ENCODE peak calls at places on chromosomes 6 and 20, in six cellular contexts. One of them, this sample, is unnamed.

GRCh38 chr20:45792513-45793118 is 862 bp downstream of the DNTTIP1 start:
- DNase-seq in SK-N-SH: no peak
- DNase-seq in H1: no peak
- DNase-seq in K562: no peak
- DNase-seq in A549: no peak
- DNase-seq in GM12878: no peak
- DNase-seq in this sample: no peak

GRCh38 chr6:31614075-31614619 is 887 bp upstream of the AIF1 start:
- DNase-seq in SK-N-SH: no peak
- DNase-seq in A549: no peak
- DNase-seq in K562: no peak
- DNase-seq in GM12878: peak; percentile 57
- DNase-seq in H1: no peak
- DNase-seq in this sample: peak; percentile 44

GRCh38 chr6:152859225-152859624 is 108.6 kb downstream of the VIP start:
- DNase-seq in H1: no peak
- DNase-seq in GM12878: no peak
- DNase-seq in K562: no peak
- DNase-seq in A549: no peak
- DNase-seq in SK-N-SH: no peak
- DNase-seq in this sample: no peak

GRCh38 chr6:169902604-169903003 is 151.2 kb downstream of the ERMARD start:
- DNase-seq in GM12878: no peak
- DNase-seq in A549: no peak
- DNase-seq in H1: no peak
- DNase-seq in K562: no peak
- DNase-seq in SK-N-SH: no peak
- DNase-seq in this sample: no peak

GRCh38 chr6:15441215-15441868 is 195.5 kb downstream of the JARID2 start:
- DNase-seq in K562: peak; percentile 50
- DNase-seq in A549: peak; percentile 40
- DNase-seq in SK-N-SH: peak; percentile 70
- DNase-seq in H1: no peak
- DNase-seq in GM12878: no peak
- DNase-seq in this sample: peak; percentile 65

GRCh38 chr6:9862603-9863167 is 552.2 kb downstream of the TFAP2A start:
- DNase-seq in K562: no peak
- DNase-seq in SK-N-SH: no peak
- DNase-seq in H1: no peak
- DNase-seq in GM12878: no peak
- DNase-seq in A549: no peak
- DNase-seq in this sample: no peak

GRCh38 chr20:561437-562231 is 18.0 kb upstream of the CSNK2A1 start:
- DNase-seq in SK-N-SH: peak; percentile 83
- DNase-seq in GM12878: no peak
- DNase-seq in K562: peak; percentile 51
- DNase-seq in A549: peak; percentile 80
- DNase-seq in H1: no peak
- DNase-seq in this sample: peak; percentile 86

GRCh38 chr20:64229537-64230061 is 25.9 kb upstream of the PCMTD2 start:
- DNase-seq in H1: no peak
- DNase-seq in GM12878: no peak
- DNase-seq in SK-N-SH: no peak
- DNase-seq in K562: no peak
- DNase-seq in A549: no peak
- DNase-seq in this sample: no peak

GRCh38 chr20:4324611-4325238 is 309.4 kb upstream of the RNF24 start:
- DNase-seq in K562: no peak
- DNase-seq in SK-N-SH: no peak
- DNase-seq in A549: no peak
- DNase-seq in GM12878: no peak
- DNase-seq in H1: no peak
- DNase-seq in this sample: no peak

GRCh38 chr6:143745160-143746133 is 67.7 kb downstream of the PHACTR2 start:
- DNase-seq in GM12878: no peak
- DNase-seq in A549: peak; percentile 88
- DNase-seq in SK-N-SH: peak; percentile 19
- DNase-seq in K562: no peak
- DNase-seq in H1: no peak
- DNase-seq in this sample: peak; percentile 100

GRCh38 chr6:99822741-99823512 is 171.1 kb downstream of the MCHR2 start:
- DNase-seq in GM12878: no peak
- DNase-seq in SK-N-SH: peak; percentile 51
- DNase-seq in K562: peak; percentile 25
- DNase-seq in A549: peak; percentile 55
- DNase-seq in H1: no peak
- DNase-seq in this sample: peak; percentile 64

GRCh38 chr6:6332873-6333272 is 12.4 kb upstream of the F13A1 start:
- DNase-seq in A549: no peak
- DNase-seq in GM12878: peak; percentile 76
- DNase-seq in H1: no peak
- DNase-seq in SK-N-SH: no peak
- DNase-seq in K562: no peak
- DNase-seq in this sample: no peak

GRCh38 chr6:110511401-110511800 is 35.0 kb upstream of the SLC22A16 start:
- DNase-seq in GM12878: no peak
- DNase-seq in A549: no peak
- DNase-seq in SK-N-SH: no peak
- DNase-seq in H1: peak; percentile 84
- DNase-seq in K562: no peak
- DNase-seq in this sample: no peak

GRCh38 chr6:111721677-111722219 is 116.1 kb upstream of the TRAF3IP2 start:
- DNase-seq in A549: peak; percentile 20
- DNase-seq in H1: no peak
- DNase-seq in K562: peak; percentile 64
- DNase-seq in SK-N-SH: peak; percentile 43
- DNase-seq in GM12878: no peak
- DNase-seq in this sample: peak; percentile 24

GRCh38 chr6:161067749-161068148 is 76.2 kb downstream of the MAP3K4 start:
- DNase-seq in GM12878: no peak
- DNase-seq in SK-N-SH: no peak
- DNase-seq in K562: no peak
- DNase-seq in A549: no peak
- DNase-seq in H1: no peak
- DNase-seq in this sample: no peak

GRCh38 chr6:95087394-95088097 is 489.8 kb upstream of the MANEA start:
- DNase-seq in K562: no peak
- DNase-seq in A549: no peak
- DNase-seq in SK-N-SH: peak; percentile 34
- DNase-seq in GM12878: no peak
- DNase-seq in H1: no peak
- DNase-seq in this sample: peak; percentile 1

GRCh38 chr6:343226-343935 is 48.2 kb upstream of the IRF4 start:
- DNase-seq in SK-N-SH: no peak
- DNase-seq in GM12878: no peak
- DNase-seq in H1: no peak
- DNase-seq in A549: no peak
- DNase-seq in K562: no peak
- DNase-seq in this sample: no peak

GRCh38 chr20:56750430-56750829 is 121.3 kb downstream of the TFAP2C start:
- DNase-seq in K562: no peak
- DNase-seq in H1: peak; percentile 54
- DNase-seq in GM12878: no peak
- DNase-seq in A549: no peak
- DNase-seq in SK-N-SH: no peak
- DNase-seq in this sample: no peak

GRCh38 chr6:101391772-101392560 is 1.5 kb upstream of the GRIK2 start:
- DNase-seq in A549: no peak
- DNase-seq in K562: no peak
- DNase-seq in SK-N-SH: no peak
- DNase-seq in H1: no peak
- DNase-seq in GM12878: no peak
- DNase-seq in this sample: no peak

GRCh38 chr20:2814587-2815051 is at the start of gene C20orf141:
- DNase-seq in K562: no peak
- DNase-seq in A549: peak; percentile 82
- DNase-seq in GM12878: no peak
- DNase-seq in H1: no peak
- DNase-seq in SK-N-SH: peak; percentile 56
- DNase-seq in this sample: no peak

GRCh38 chr6:106715922-106716321 is 86.5 kb downstream of the QRSL1 start:
- DNase-seq in H1: no peak
- DNase-seq in K562: no peak
- DNase-seq in GM12878: no peak
- DNase-seq in SK-N-SH: no peak
- DNase-seq in A549: no peak
- DNase-seq in this sample: no peak

GRCh38 chr6:52694404-52694803 is 23.5 kb downstream of the TMEM14A start:
- DNase-seq in K562: no peak
- DNase-seq in GM12878: no peak
- DNase-seq in SK-N-SH: no peak
- DNase-seq in H1: no peak
- DNase-seq in A549: no peak
- DNase-seq in this sample: no peak

GRCh38 chr6:87407531-87407895 is 259 bp upstream of the CFAP206 start:
- DNase-seq in SK-N-SH: no peak
- DNase-seq in A549: no peak
- DNase-seq in GM12878: no peak
- DNase-seq in H1: no peak
- DNase-seq in K562: no peak
- DNase-seq in this sample: no peak

GRCh38 chr6:132931313-132931712 is 116.9 kb downstream of the RPS12 start:
- DNase-seq in A549: no peak
- DNase-seq in H1: no peak
- DNase-seq in SK-N-SH: no peak
- DNase-seq in GM12878: no peak
- DNase-seq in K562: no peak
- DNase-seq in this sample: no peak

GRCh38 chr6:132932566-132932965 is 118.2 kb downstream of the RPS12 start:
- DNase-seq in SK-N-SH: no peak
- DNase-seq in H1: no peak
- DNase-seq in K562: no peak
- DNase-seq in GM12878: no peak
- DNase-seq in A549: no peak
- DNase-seq in this sample: no peak

GRCh38 chr6:132933085-132933484 is 118.7 kb downstream of the RPS12 start:
- DNase-seq in H1: no peak
- DNase-seq in SK-N-SH: no peak
- DNase-seq in A549: no peak
- DNase-seq in K562: no peak
- DNase-seq in GM12878: no peak
- DNase-seq in this sample: no peak

GRCh38 chr6:132931937-132932336 is 117.6 kb downstream of the RPS12 start:
- DNase-seq in H1: no peak
- DNase-seq in SK-N-SH: no peak
- DNase-seq in A549: no peak
- DNase-seq in GM12878: no peak
- DNase-seq in K562: no peak
- DNase-seq in this sample: no peak

GRCh38 chr6:132929141-132929540 is 114.8 kb downstream of the RPS12 start:
- DNase-seq in A549: no peak
- DNase-seq in H1: no peak
- DNase-seq in K562: no peak
- DNase-seq in GM12878: no peak
- DNase-seq in SK-N-SH: no peak
- DNase-seq in this sample: no peak
- TF ChIP-seq CHD2 in A549: no peak
- TF ChIP-seq CHD2 in H1: no peak
- TF ChIP-seq CHD2 in K562: no peak
- TF ChIP-seq CHD2 in GM12878: no peak
- TF ChIP-seq CHD2 in SK-N-SH: no peak
- TF ChIP-seq CHD2 in this sample: no peak

GRCh38 chr6:43973351-43973750 is 153.9 kb downstream of the MRPL14 start:
- DNase-seq in GM12878: no peak
- DNase-seq in K562: no peak
- DNase-seq in A549: no peak
- DNase-seq in H1: no peak
- DNase-seq in SK-N-SH: no peak
- DNase-seq in this sample: no peak
- TF ChIP-seq CHD2 in GM12878: no peak
- TF ChIP-seq CHD2 in K562: no peak
- TF ChIP-seq CHD2 in A549: no peak
- TF ChIP-seq CHD2 in H1: no peak
- TF ChIP-seq CHD2 in SK-N-SH: no peak
- TF ChIP-seq CHD2 in this sample: no peak

DNA sequence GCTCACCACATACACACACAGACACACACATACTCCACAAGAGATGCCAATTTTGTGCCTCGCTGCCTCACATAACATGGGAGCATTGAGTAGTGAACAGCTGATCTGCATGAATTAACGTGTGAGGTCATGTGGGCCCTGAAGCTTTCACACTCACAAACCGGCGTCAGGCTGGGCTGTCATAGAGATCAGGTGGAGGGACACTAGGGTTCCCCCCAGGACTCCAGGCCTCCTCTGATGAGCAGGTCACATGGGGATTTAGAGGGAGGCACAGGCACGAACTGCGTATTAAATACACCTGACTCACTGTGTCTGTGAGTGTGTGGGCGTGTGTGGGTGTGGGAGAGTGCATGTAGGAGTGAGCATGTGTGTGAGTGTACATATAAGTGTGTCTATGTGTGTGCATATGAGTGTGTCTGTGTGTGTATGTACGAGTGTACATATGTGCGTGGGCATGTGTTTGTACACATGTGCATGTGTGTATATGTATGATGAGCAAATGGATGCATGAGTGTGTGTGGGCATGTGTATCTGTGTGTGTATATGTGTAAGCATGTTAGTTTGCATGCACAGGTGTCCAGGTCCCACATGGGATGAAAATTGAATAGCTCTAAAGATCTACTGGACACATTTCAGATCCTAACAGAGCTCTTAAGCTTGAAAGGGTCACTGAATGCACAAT is 336.7 kb downstream of the PREX1 start:
- DNase-seq in SK-N-SH: no peak
- DNase-seq in GM12878: no peak
- DNase-seq in H1: no peak
- DNase-seq in A549: no peak
- DNase-seq in K562: no peak
- DNase-seq in this sample: no peak
- TF ChIP-seq CHD2 in SK-N-SH: no peak
- TF ChIP-seq CHD2 in GM12878: no peak
- TF ChIP-seq CHD2 in H1: no peak
- TF ChIP-seq CHD2 in A549: no peak
- TF ChIP-seq CHD2 in K562: no peak
- TF ChIP-seq CHD2 in this sample: no peak

DNA sequence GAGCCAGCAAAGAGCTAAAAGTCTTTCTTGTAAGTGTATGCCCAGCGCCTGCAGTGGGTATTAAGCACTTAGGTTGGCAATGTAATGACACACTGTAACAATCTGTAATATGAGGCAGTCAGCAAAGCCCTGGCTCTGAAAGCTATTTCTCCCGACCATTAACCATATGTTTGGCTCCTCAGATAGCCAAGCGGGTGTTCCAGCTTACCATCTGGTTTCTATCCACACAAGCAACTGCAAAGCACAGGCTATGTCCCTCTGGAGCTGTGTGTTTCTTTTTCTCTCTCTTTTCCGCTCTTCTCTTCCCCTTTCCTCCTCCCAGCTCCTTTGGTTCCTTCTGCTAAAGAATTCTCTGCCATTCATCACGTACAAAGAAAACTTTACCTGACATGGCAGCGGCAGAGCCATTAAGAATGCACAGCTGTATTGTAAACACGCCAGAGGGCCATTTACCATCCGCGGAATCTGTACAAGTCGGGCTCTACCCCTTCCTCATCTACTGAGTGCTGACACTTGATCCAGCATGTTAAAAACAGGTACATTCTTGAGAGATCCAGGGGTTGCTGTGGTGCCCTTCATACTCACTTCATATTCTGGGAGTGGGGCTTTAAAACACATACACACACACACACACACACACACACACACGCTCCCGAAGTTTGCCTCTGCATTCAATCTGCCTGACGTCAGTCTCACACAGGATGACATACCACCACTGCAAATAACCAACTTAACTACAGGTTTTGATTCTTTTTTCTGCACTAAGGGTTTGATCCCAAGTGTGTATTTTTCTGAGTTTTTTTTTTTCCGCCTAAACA is 77.3 kb downstream of the BACH2 start:
- DNase-seq in H1: no peak
- DNase-seq in K562: no peak
- DNase-seq in GM12878: no peak
- DNase-seq in SK-N-SH: peak; percentile 64
- DNase-seq in A549: no peak
- DNase-seq in this sample: no peak
- TF ChIP-seq CHD2 in H1: no peak
- TF ChIP-seq CHD2 in K562: no peak
- TF ChIP-seq CHD2 in GM12878: no peak
- TF ChIP-seq CHD2 in SK-N-SH: peak; percentile 59
- TF ChIP-seq CHD2 in A549: no peak
- TF ChIP-seq CHD2 in this sample: no peak